ENCODE peak calls at places on chromosomes 3 and 15, in four cellular contexts. V is HCT116, I is HepG2, K is K562. A is an unnamed sample.

GRCh38 chr15:55289011-55289572 is 521 bp downstream of the RAB27A start:
- DNase-seq in K (no peak), I (peak), V (no peak), A (no peak)

GRCh38 chr15:64754663-64755426 is 20.5 kb downstream of the RBPMS2 start:
- DNase-seq in I (no peak), V (no peak), K (no peak), A (no peak)

GRCh38 chr3:133701435-133702358 is 40.0 kb upstream of the TOPBP1 start:
- DNase-seq in I (no peak), K (no peak), V (no peak), A (no peak)

GRCh38 chr3:196650740-196651311 is 11.3 kb downstream of the NRROS start:
- DNase-seq in K (peak), V (no peak), I (peak), A (peak)

GRCh38 chr3:143811602-143812001 is 36.7 kb downstream of the SLC9A9 start:
- DNase-seq in V (no peak), K (no peak), I (no peak), A (no peak)

GRCh38 chr3:167106456-167106855 is 273.6 kb downstream of the ZBBX start:
- DNase-seq in V (no peak), I (no peak), K (no peak), A (no peak)

GRCh38 chr3:133301194-133301593 is 98.7 kb upstream of the BFSP2 start:
- DNase-seq in I (no peak), V (no peak), K (no peak), A (no peak)

GRCh38 chr15:68379058-68379758 is 52.8 kb downstream of the ITGA11 start:
- DNase-seq in I (no peak), V (no peak), K (no peak), A (no peak)

GRCh38 chr15:78617131-78617915 is 3.5 kb downstream of the CHRNA3 start:
- DNase-seq in I (no peak), K (no peak), V (no peak), A (no peak)

GRCh38 chr3:146277953-146278631 is 27.2 kb upstream of the PLSCR4 start:
- DNase-seq in K (no peak), I (peak), V (no peak), A (no peak)

GRCh38 chr3:23810342-23811116 is 4.8 kb downstream of the UBE2E1 start:
- DNase-seq in I (peak), V (no peak), K (peak), A (no peak)

GRCh38 chr3:46218310-46218709 is 10.2 kb upstream of the CCR1 start:
- DNase-seq in K (no peak), I (no peak), V (no peak), A (no peak)

GRCh38 chr3:45868213-45868612 is 18.1 kb upstream of the CCR9 start:
- DNase-seq in I (no peak), K (no peak), V (no peak), A (no peak)

GRCh38 chr3:52574056-52574965 is 37.9 kb downstream of the UQCC5 start:
- DNase-seq in K (no peak), I (no peak), V (no peak), A (no peak)

GRCh38 chr15:28960979-28961378 is 75.2 kb downstream of the APBA2 start:
- DNase-seq in I (no peak), V (peak), K (no peak), A (peak)

GRCh38 chr3:124834723-124835718 is 52.1 kb downstream of the ITGB5 start:
- DNase-seq in K (peak), I (peak), V (peak), A (no peak)

GRCh38 chr3:141412087-141412935 is 44.0 kb downstream of the ZBTB38 start:
- DNase-seq in V (no peak), K (no peak), I (peak), A (no peak)

GRCh38 chr15:63860161-63860954 is 26.6 kb upstream of the HERC1 start:
- DNase-seq in K (peak), V (no peak), I (no peak), A (no peak)

GRCh38 chr3:65202395-65202794 is 514.6 kb upstream of the ADAMTS9 start:
- DNase-seq in I (no peak), K (no peak), V (no peak), A (no peak)

GRCh38 chr15:38002883-38003477 is 68.5 kb downstream of the TMCO5A start:
- DNase-seq in K (no peak), V (peak), I (peak), A (no peak)

DNA sequence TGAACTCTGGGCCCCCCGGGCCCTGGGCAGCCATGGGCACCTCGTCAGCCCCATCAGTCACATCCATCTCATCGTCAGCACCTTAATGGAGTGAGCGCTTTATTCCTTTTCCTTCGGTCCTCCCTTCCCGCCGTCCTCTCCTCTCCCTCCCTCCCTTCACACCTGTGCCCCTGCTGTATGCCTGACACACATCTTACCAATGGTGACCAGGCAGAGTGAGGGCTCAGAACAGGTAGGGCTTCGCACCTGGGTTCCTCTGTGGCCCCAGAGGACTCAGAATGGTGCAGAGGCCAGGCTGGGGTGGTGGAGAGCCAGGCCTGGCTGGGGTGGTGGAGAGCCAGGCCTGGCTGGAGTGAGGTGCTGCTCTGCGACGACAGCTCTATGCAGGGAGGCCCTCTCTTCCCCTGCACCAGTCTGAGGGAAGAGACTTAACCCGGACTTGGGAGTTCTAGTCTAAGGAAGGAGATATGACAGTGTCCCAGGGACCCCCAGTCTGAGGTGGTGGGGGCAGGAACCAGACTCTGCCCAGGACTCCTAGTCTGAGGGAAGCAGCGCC is 11.6 kb downstream of the C15orf39 start:
- DNase-seq in I (no peak), V (no peak), K (no peak), A (no peak)
- TF ChIP-seq POLR2AphosphoS5 in I (peak), V (no peak), K (no peak), A (no peak)

GRCh38 chr3:120144267-120144666 is 50.0 kb upstream of the GSK3B start:
- DNase-seq in V (no peak), K (no peak), I (peak), A (no peak)

GRCh38 chr3:120148187-120148954 is 54.1 kb upstream of the GSK3B start:
- DNase-seq in I (no peak), V (no peak), K (no peak), A (no peak)

GRCh38 chr3:120143676-120144075 is 49.4 kb upstream of the GSK3B start:
- DNase-seq in K (no peak), V (no peak), I (no peak), A (no peak)

GRCh38 chr3:120147072-120147871 is 53.0 kb upstream of the GSK3B start:
- DNase-seq in V (no peak), K (no peak), I (peak), A (no peak)

DNA sequence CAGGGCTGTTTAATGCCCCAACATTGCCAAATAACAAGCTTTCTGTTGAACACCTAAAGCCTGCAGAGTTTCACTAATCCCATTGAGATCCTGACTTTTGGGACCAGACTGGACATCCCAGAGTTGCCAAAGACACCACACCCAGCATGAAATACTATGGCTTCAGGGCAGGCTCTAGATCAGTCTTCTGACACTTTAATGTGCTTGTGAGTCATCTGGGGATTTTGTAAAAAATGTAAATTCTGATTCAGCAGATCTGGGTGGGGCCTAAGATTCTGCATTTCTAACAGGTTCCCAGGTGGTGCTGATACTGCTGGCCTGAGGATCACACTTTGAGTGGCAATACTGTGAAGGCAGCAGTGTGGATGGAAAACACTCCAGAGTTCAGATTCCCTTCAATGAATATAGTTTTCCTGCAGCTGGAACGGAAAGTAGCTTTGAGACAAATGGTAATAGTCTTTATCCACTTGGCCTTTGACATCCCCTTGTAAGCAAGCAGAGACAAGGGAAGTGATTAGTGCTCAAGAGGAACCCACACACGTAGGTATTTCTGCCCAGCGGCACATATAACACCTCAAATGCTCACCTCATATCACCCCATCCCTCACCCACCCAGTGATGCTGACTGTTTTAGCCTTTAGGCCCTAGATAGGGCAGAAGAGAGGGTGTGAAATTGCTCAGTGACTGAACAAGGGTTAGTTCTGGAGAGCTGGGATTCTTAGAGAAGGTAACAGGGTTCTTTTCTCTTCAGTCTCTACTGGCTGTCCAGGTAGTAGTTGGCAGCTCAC is 51.4 kb upstream of the GSK3B start:
- DNase-seq in K (no peak), V (peak), I (no peak), A (no peak)
- TF ChIP-seq TCF7L2 in K (no peak), V (no peak), I (no peak), A (no peak)

DNA sequence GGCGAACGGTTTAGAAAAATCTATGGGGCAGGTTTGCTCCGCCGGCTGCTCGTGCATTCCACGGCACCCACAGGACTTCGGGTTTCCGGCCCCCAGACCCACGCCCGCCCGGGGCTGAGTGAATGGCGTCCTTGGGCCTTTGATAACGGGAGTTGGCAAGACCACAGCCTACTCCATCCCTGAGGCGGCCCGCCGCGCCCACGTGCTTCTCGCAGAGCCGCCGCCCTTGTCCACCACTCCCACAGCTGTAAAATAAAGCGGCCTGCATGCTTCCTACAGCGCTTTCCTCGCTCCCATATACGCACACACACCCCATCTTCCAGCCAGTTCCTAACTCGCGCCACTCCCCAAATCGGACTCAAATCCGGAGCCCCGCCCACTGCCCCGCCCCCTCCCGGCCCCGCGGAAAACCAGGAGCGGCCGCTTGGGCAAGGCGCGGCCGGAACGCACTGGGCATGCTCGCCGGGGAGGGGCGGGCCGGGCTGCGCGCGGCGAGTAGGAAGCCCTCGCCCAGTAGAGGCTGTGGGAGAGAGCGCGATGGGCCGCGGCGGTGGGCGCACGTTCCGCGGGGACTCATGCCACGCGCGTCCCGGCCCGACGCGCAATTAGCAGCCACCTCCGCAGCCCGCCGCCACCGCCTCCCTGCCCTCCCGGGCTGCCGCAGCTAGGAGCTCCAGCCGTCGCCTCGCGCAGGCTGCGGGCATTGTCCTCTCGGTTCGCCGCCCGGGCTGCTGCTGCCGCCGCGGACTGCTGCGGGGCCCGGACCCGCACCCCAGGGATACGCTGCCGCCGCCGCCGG is at the start of gene RAP2B:
- DNase-seq in I (peak), K (peak), V (peak), A (no peak)
- TF ChIP-seq POLR2AphosphoS5 in I (peak), K (peak), V (peak), A (peak)

GRCh38 chr3:54193093-54193492 is 70.7 kb downstream of the CACNA2D3 start:
- DNase-seq in V (no peak), I (no peak), K (no peak), A (no peak)
- TF ChIP-seq TCF7L2 in V (no peak), I (no peak), K (no peak), A (no peak)

A was measured in Panc1.